ENCODE peak calls at places on chromosomes 5 and 9, in six cellular contexts. O is A549, I is GM12878, F is HepG2, D is K562, T is endothelial cell of umbilical vein. L is an unnamed sample.

GRCh38 chr5:139745121-139745799 is 50.3 kb upstream of the PSD2 start:
- DNase-seq in I (no peak), T (no peak), O (peak), D (peak), F (no peak), L (peak)

GRCh38 chr5:4639959-4640358 is 500.2 kb upstream of the ADAMTS16 start:
- DNase-seq in I (no peak), O (no peak), T (no peak), F (no peak), D (no peak), L (no peak)

GRCh38 chr9:6779417-6780241 is 21.9 kb downstream of the KDM4C start:
- DNase-seq in O (no peak), I (no peak), D (peak), T (peak), F (peak), L (no peak)

GRCh38 chr5:154844800-154845199 is 5.6 kb downstream of the FAXDC2 start:
- DNase-seq in D (peak), F (peak), O (no peak), T (peak), I (no peak), L (no peak)

GRCh38 chr5:57804007-57804444 is 321.4 kb upstream of the ACTBL2 start:
- DNase-seq in T (no peak), F (no peak), D (no peak), I (no peak), O (no peak), L (no peak)

GRCh38 chr5:180127682-180128670 is 56.4 kb upstream of the RNF130 start:
- DNase-seq in D (no peak), O (no peak), T (no peak), F (no peak), I (no peak), L (no peak)

GRCh38 chr5:129163979-129164378 is 69.4 kb downstream of the ISOC1 start:
- DNase-seq in I (no peak), O (no peak), F (no peak), T (no peak), D (no peak), L (no peak)

GRCh38 chr5:89991592-89991991 is 418.0 kb downstream of the CETN3 start:
- DNase-seq in T (no peak), F (no peak), I (no peak), D (no peak), O (no peak), L (no peak)

GRCh38 chr5:133319905-133320520 is 268.2 kb downstream of the HSPA4 start:
- DNase-seq in F (no peak), T (no peak), O (peak), I (no peak), D (peak), L (no peak)

GRCh38 chr5:43037929-43038510 is 2.1 kb downstream of the ANXA2R start:
- DNase-seq in I (no peak), T (peak), O (no peak), D (no peak), F (no peak), L (peak)

GRCh38 chr5:111478266-111478665 is 34.1 kb downstream of the STARD4 start:
- DNase-seq in T (no peak), F (no peak), O (no peak), D (no peak), I (no peak), L (no peak)

GRCh38 chr5:78467744-78468357 is 107.4 kb downstream of the SCAMP1 start:
- DNase-seq in O (peak), T (peak), I (peak), F (peak), D (peak), L (peak)

GRCh38 chr5:159764283-159764927 is 151.9 kb upstream of the ADRA1B start:
- DNase-seq in T (no peak), F (no peak), I (no peak), D (no peak), O (no peak), L (peak)

GRCh38 chr5:1079961-1080360 is 31.9 kb downstream of the SLC12A7 start:
- DNase-seq in I (no peak), O (no peak), T (no peak), D (no peak), F (no peak), L (no peak)

GRCh38 chr5:158796812-158797497 is 302.8 kb downstream of the EBF1 start:
- DNase-seq in F (no peak), D (no peak), O (no peak), T (no peak), I (no peak), L (no peak)

GRCh38 chr9:111029260-111029659 is 9.0 kb downstream of the LPAR1 start:
- DNase-seq in F (no peak), D (no peak), O (no peak), T (no peak), I (no peak), L (peak)

GRCh38 chr5:133696782-133697507 is 84.6 kb upstream of the FSTL4 start:
- DNase-seq in D (no peak), T (no peak), F (no peak), O (no peak), I (no peak), L (no peak)

GRCh38 chr5:32540446-32540845 is 44.9 kb upstream of the SUB1 start:
- DNase-seq in F (no peak), T (no peak), O (no peak), I (no peak), D (no peak), L (peak)

GRCh38 chr9:72721086-72721485 is 199.7 kb downstream of the TMC1 start:
- DNase-seq in I (no peak), O (no peak), F (no peak), D (no peak), T (no peak), L (no peak)

GRCh38 chr9:76365028-76365427 is 29.2 kb downstream of the RFK start:
- DNase-seq in I (no peak), T (peak), F (peak), O (peak), D (no peak), L (no peak)

GRCh38 chr5:112738180-112738560 is 485 bp downstream of the APC start:
- DNase-seq in D (peak), O (no peak), I (no peak), T (no peak), F (no peak), L (peak)

GRCh38 chr5:107929080-107929479 is 258.3 kb upstream of the EFNA5 start:
- DNase-seq in F (no peak), I (no peak), T (no peak), O (no peak), D (no peak), L (no peak)

GRCh38 chr5:156513123-156513814 is 186.3 kb downstream of the SGCD start:
- DNase-seq in F (no peak), T (no peak), D (no peak), I (no peak), O (no peak), L (peak)

GRCh38 chr5:134547999-134548626 is 22.6 kb downstream of the JADE2 start:
- DNase-seq in F (no peak), O (no peak), D (no peak), I (no peak), T (no peak), L (no peak)

GRCh38 chr9:132409828-132410528 is at the start of gene CFAP77:
- DNase-seq in O (peak), I (no peak), F (peak), T (peak), D (peak), L (peak)

GRCh38 chr9:132404228-132404881 is 2.3 kb downstream of the TTF1 start:
- DNase-seq in O (no peak), D (no peak), F (no peak), T (peak), I (no peak), L (peak)

GRCh38 chr9:132407196-132407595 is 556 bp upstream of the TTF1 start:
- DNase-seq in O (no peak), I (no peak), D (no peak), T (no peak), F (no peak), L (no peak)

GRCh38 chr9:132408521-132408920 is 1.5 kb upstream of the CFAP77 start:
- DNase-seq in D (peak), T (no peak), I (no peak), O (no peak), F (no peak), L (no peak)

DNA sequence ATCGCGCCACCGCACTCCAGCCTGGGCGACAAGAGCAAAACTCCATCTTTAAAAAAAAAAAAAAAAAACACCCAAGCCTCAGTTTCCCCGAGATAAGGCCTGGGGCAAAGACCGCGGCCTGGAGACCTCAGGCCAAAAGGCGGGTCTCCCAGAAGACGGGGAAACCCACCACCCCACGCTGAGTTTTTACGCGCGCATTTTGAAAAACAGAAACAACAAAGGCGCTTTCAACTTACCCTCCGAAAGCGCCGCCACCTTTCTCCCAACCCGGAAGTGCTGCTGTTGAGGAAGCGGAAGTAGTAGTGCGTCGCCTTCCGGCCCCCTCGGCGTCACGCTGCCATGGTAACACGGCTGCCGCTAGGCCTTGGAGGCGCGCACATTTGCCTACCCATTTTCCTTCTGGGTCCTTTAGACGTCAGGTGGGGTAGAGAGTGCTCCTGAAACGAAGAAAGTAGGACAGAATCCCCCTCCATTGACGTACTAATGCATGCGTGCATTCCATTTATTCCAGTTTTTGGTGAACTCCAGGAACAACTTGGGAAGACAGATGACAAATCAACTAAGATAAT is at the start of gene TTF1:
- DNase-seq in I (peak), F (peak), T (peak), O (peak), D (peak), L (peak)
- TF ChIP-seq POLR2A in I (peak), F (peak), T (peak), O (peak), D (peak), L (peak)

GRCh38 chr5:3030511-3031165 is 279.2 kb upstream of the IRX2 start:
- DNase-seq in I (no peak), O (no peak), T (no peak), D (no peak), F (no peak), L (no peak)
- TF ChIP-seq MYC in I (no peak), O (no peak), T (no peak), D (no peak), F (no peak), L (no peak)

GRCh38 chr9:119185298-119185697 is 183.9 kb downstream of the BRINP1 start:
- DNase-seq in F (no peak), D (no peak), T (no peak), I (no peak), O (no peak), L (no peak)

GRCh38 chr9:119179701-119180100 is 189.5 kb downstream of the BRINP1 start:
- DNase-seq in D (no peak), I (no peak), T (no peak), F (no peak), O (no peak), L (no peak)

GRCh38 chr9:119184265-119184936 is 184.8 kb downstream of the BRINP1 start:
- DNase-seq in D (no peak), T (no peak), I (no peak), F (no peak), O (no peak), L (no peak)
- H3K4me3 ChIP-seq in D (no peak), T (no peak), I (no peak), F (no peak), O (no peak), L (no peak)

DNA sequence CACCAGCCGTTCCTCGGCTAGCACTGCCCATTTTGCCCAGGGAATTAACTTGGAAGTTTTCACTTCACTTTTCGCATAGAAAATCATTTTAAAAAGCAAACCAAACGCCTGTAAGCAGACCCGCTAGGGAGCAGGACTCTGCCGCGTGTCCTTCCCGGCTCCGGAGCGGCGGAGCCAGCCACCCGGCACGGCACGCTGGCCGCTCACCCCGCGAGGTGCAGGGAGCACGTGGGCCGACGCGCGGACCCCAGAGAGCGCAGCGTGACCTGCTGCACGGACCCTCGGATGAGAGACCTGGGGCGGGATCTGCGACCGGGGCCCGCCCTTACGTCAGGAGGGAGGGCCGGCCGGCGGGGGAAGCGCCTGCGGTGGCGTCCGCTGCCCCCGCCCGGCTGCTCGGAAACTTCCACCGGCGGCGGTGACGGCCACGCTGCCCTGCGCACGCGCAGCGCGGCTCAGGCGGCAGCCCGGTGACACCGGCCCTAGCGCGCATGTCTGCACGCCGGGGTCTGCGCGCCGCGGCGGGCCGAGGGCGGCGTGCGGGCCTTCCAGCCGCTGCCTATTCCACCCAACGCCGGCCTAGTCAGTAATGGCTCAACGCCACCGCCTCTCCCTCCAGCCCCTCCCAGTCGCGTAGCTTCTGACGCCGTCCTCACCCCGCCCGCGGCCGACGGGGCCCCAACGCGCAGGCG is 504 bp upstream of the TENT4A start:
- DNase-seq in F (peak), O (peak), D (peak), I (peak), T (peak), L (peak)
- TF ChIP-seq POLR2A in F (no peak), O (peak), D (peak), I (peak), T (peak), L (peak)

DNA sequence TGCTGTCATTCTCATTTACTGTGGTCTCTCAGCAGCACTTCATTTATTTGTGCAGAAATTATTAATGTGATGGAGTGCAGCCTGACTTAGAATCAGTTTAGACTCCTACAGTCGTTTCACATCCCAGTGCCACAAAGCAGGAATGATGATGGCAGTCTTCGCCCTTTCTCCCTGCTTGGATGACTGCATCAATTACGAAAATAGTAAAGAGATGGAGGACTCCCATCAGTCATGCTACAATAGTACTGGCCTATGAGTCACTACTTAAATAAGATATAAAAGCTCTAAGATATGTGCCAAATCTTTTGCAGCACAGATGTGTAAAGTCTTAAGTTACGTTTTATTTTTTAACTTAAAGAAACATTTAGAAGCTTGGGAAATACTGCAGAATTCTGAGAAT is 263.9 kb downstream of the CHSY3 start:
- DNase-seq in D (no peak), O (peak), F (no peak), I (no peak), T (no peak), L (no peak)
- TF ChIP-seq MYC in D (no peak), O (no peak), F (no peak), I (no peak), T (no peak), L (no peak)

GRCh38 chr5:181171782-181172181 is 24.4 kb downstream of the OR2V2 start:
- DNase-seq in T (no peak), F (no peak), D (no peak), O (no peak), I (no peak), L (no peak)

GRCh38 chr5:181170996-181171395 is 23.6 kb downstream of the OR2V2 start:
- DNase-seq in D (no peak), T (no peak), O (no peak), F (no peak), I (no peak), L (peak)

GRCh38 chr5:181170237-181170830 is 22.9 kb downstream of the OR2V2 start:
- DNase-seq in O (no peak), F (no peak), I (no peak), D (peak), T (no peak), L (peak)

GRCh38 chr5:181173420-181174342 is 26.3 kb downstream of the OR2V2 start:
- DNase-seq in F (peak), I (peak), D (peak), O (peak), T (peak), L (peak)

DNA sequence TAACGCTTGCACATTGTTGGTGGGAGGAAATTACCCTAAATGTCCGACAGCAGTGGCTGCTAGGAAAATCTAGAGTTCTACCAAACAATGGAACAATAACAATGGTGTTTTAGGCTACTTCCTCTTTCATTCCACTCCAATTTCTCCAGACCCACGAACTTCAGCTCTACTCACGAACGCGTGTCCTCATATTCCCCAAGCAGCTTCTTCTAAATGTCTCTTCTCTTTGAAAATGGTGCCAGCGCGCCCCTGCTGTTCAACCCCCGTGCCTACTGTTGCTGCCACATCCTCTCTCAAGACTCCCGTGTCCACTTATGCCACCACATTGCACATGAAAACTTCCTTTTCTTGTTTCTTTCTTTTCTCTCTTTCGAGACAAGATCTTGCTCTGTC is 25.6 kb downstream of the OR2V2 start:
- DNase-seq in T (no peak), D (no peak), O (no peak), F (no peak), I (no peak), L (peak)
- H3K4me3 ChIP-seq in T (peak), D (peak), O (peak), F (peak), I (peak), L (peak)

GRCh38 chr9:127444921-127445850 is 6.0 kb downstream of the RPL12 start:
- DNase-seq in F (no peak), I (no peak), T (no peak), D (no peak), O (peak), L (peak)
- TF ChIP-seq POLR2A in F (no peak), I (peak), T (peak), D (no peak), O (no peak), L (no peak)